ENCODE peak calls at places on chromosomes 5 and 9, in six cellular contexts. A is kidney, E is A673, T is fibroblast of pulmonary artery, K is OCI-LY7, C is neural crest cell. M is an unnamed sample.

GRCh38 chr9:32345243-32345642 is 39.2 kb upstream of the ACO1 start:
- DNase-seq in A (no peak), E (peak; percentile 26), T (no peak), K (no peak), C (no peak), M (no peak)

GRCh38 chr9:125462766-125463384 is 201.2 kb downstream of the GAPVD1 start:
- DNase-seq in A (no peak), E (peak; percentile 31), T (peak; percentile 53), K (no peak), C (no peak), M (no peak)

GRCh38 chr5:150618588-150619281 is 21.7 kb upstream of the SYNPO start:
- DNase-seq in A (no peak), E (peak; percentile 31), T (peak; percentile 92), K (no peak), C (no peak), M (no peak)

GRCh38 chr5:78527925-78528324 is 120.6 kb downstream of the LHFPL2 start:
- DNase-seq in A (no peak), E (no peak), T (no peak), K (no peak), C (no peak), M (no peak)

GRCh38 chr9:126417007-126417406 is 90.4 kb downstream of the MVB12B start:
- DNase-seq in A (no peak), E (no peak), T (no peak), K (no peak), C (no peak), M (no peak)

GRCh38 chr5:111748304-111748763 is 8.7 kb downstream of the NREP start:
- DNase-seq in A (no peak), E (no peak), T (peak; percentile 77), K (no peak), C (no peak), M (no peak)

GRCh38 chr5:39980056-39980455 is 555.3 kb upstream of the DAB2 start:
- DNase-seq in A (no peak), E (no peak), T (no peak), K (no peak), C (no peak), M (no peak)

GRCh38 chr9:124774131-124774978 is 2.6 kb upstream of the OLFML2A start:
- DNase-seq in A (peak; percentile 87), E (peak; percentile 84), T (peak; percentile 83), K (peak; percentile 84), C (peak; percentile 97), M (peak; percentile 78)

GRCh38 chr5:177232358-177232757 is 71.2 kb downstream of the RAB24 start:
- DNase-seq in A (no peak), E (peak; percentile 13), T (no peak), K (no peak), C (no peak), M (no peak)

GRCh38 chr9:5470122-5470521 is 19.8 kb downstream of the CD274 start:
- DNase-seq in A (no peak), E (no peak), T (no peak), K (no peak), C (no peak), M (no peak)

GRCh38 chr5:142197098-142197497 is 88.5 kb downstream of the NDFIP1 start:
- DNase-seq in A (peak; percentile 24), E (no peak), T (peak; percentile 33), K (no peak), C (no peak), M (no peak)

GRCh38 chr9:19252885-19253219 is 22.4 kb downstream of the DENND4C start:
- DNase-seq in A (no peak), E (no peak), T (no peak), K (no peak), C (no peak), M (no peak)

GRCh38 chr5:117701067-117701466 is 1126.4 kb upstream of the SEMA6A start:
- DNase-seq in A (no peak), E (no peak), T (peak; percentile 39), K (no peak), C (no peak), M (no peak)

GRCh38 chr9:98142925-98143481 is 24.0 kb upstream of the TRIM14 start:
- DNase-seq in A (no peak), E (no peak), T (no peak), K (no peak), C (no peak), M (no peak)

GRCh38 chr5:556909-557441 is 32.7 kb upstream of the SLC9A3 start:
- DNase-seq in A (peak; percentile 58), E (no peak), T (no peak), K (no peak), C (no peak), M (peak; percentile 5)

GRCh38 chr5:159764283-159764927 is 151.9 kb upstream of the ADRA1B start:
- DNase-seq in A (peak; percentile 86), E (no peak), T (peak; percentile 89), K (no peak), C (no peak), M (no peak)

GRCh38 chr9:108156270-108156998 is 666.9 kb upstream of the KLF4 start:
- DNase-seq in A (no peak), E (no peak), T (peak; percentile 30), K (no peak), C (no peak), M (no peak)

GRCh38 chr9:114112778-114113585 is 13.9 kb upstream of the KIF12 start:
- DNase-seq in A (peak; percentile 97), E (peak; percentile 23), T (peak; percentile 61), K (no peak), C (no peak), M (no peak)

GRCh38 chr5:28780083-28780692 is 1741.8 kb upstream of the CDH9 start:
- DNase-seq in A (no peak), E (no peak), T (no peak), K (no peak), C (no peak), M (no peak)

DNA sequence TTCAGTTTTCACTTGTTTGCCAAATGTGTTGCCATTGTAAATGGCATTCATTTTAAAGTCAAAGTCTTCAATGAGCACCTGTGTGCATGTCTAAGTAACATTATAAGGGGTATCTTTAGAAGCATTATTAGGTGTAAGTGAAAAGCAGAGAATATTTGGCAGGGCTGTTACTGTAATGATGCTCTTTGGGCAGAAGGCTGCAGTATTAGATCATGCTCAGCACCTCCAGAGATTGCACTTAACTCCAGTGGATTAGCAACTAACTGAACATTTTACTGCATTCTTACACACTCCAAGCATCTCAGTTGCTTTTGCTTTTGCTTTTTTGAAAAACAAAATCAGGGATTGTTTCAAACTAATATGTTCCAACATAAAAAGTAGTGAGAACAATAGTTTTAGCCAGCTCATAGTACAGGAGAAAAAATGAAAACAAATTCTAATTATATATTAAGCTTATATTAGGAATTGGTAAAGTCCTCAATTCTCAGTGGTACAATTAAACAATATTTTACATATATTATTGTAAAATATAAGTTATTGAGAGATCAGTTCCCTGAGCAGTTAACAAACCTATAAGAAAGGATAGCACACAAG is 1740.9 kb upstream of the CDH9 start:
- DNase-seq in A (no peak), E (peak; percentile 15), T (no peak), K (no peak), C (no peak), M (no peak)
- TF ChIP-seq CTCF in A (no peak), E (peak; percentile 38), T (no peak), K (no peak), C (peak; percentile 63), M (peak; percentile 61)

GRCh38 chr9:116202219-116202912 is 48.8 kb downstream of the PAPPA start:
- DNase-seq in A (no peak), E (no peak), T (no peak), K (no peak), C (no peak), M (no peak)
- TF ChIP-seq CTCF in A (no peak), E (no peak), T (no peak), K (no peak), C (no peak), M (no peak)

DNA sequence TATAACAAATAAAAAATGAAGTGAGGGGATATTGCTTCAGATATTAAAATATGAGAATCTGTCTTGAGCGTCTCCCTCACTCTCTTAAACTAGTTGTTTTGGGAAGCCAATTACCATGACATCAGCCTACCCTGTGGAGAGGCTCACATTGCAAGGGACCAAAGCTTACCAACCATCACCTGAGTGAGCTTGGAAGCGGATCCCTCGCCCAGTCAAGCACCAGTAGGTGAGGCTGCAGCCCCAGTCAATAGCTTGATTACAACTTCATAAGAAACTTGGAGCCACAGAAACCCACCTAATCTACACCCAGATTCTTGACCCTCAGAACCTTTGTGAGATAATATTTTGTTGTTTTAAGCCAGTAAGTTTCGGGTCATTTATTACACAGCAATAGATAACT is 206.2 kb downstream of the CEMIP2 start:
- DNase-seq in A (no peak), E (no peak), T (no peak), K (no peak), C (no peak), M (no peak)
- TF ChIP-seq CTCF in A (no peak), E (no peak), T (no peak), K (no peak), C (no peak), M (no peak)

GRCh38 chr9:12933957-12934356 is 159.1 kb downstream of the LURAP1L start:
- DNase-seq in A (no peak), E (no peak), T (peak; percentile 38), K (no peak), C (no peak), M (no peak)
- TF ChIP-seq CTCF in A (no peak), E (no peak), T (no peak), K (no peak), C (no peak), M (no peak)

DNA sequence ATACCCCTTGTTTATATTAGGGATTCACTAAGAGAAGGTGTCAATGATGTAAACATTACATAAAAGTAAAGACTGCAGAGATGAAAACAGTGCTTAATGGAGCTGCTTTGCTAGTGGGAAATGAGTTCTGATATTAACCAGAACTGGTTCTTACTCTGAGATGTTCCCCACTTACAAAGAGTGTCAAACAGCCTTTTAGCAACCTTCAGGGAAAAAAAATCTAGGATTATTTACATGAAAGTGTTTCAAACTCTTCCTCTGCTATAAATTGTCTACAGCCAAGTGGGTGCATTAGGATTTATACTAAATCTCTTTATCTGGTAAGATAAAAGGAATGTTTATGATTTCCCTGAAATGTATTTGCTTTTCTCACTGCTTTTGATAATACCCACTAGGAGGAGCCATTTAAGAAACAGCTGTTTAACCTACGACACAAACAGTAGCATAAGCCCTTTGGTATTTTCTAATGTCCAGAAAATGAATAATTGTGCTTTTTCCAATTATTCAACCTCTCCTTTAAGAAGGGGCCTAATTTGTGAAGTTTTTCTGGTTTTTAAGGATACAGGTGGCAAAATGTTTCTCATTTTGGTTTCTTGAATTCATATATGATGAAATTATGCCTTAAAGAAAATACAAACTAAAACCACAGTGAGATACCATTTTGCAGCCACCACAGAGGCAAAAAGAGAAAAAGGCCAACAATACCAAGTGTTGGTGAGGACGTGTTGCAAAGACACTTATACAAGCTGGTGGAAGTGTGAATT is 186.3 kb downstream of the TLE4 start:
- DNase-seq in A (no peak), E (peak; percentile 28), T (peak; percentile 30), K (peak; percentile 5), C (no peak), M (no peak)
- TF ChIP-seq CTCF in A (peak; percentile 12), E (peak; percentile 63), T (peak; percentile 55), K (peak; percentile 70), C (peak; percentile 56), M (peak; percentile 28)

DNA sequence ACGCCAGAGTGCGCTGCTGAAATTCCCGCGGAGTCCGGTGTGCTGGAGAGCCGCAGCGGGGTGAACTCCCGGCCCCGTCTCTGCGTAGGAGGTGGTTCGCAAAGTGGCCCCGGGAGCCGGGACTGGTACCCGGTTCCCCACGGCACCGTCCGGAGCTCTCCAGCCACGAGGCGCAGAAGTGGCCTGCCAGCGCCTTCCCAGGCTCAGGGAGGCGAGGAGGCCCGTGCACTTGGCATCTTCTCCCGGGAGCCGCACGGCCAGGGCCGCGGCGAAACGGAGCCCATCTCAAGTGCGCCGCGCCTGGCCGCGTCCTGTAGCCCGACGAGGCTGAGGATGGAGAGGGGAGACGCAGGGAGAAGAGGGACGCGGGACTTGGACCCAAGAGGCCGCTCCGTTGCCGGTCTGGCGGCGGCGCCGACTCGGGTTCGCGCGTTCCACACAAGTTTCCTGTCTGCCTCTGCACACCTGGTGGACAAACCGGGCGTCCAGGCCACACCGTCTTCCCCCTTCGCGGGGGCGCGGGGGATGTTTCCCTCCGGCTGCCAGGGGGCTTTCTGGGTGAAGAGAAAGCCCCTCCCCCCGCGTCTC is 1.0 kb upstream of the IRX1 start:
- DNase-seq in A (peak; percentile 77), E (no peak), T (no peak), K (no peak), C (no peak), M (no peak)
- TF ChIP-seq CTCF in A (no peak), E (no peak), T (no peak), K (no peak), C (peak; percentile 42), M (peak; percentile 33)